ENCODE peak calls at places on chromosomes 13 and 19, in six cellular contexts. H is A172; A is hepatic stellate cell; R is OCI-M1; G is mucosa of gallbladder; L is naive thymus-derived CD4-positive, alpha-beta T cell. E is an unnamed sample.

GRCh38 chr19:47699360-47699917 is 13.8 kb upstream of the EHD2 start:
- DNase-seq in R (peak), A (peak), H (peak), G (no peak), L (peak), E (peak)

GRCh38 chr19:14006766-14007562 is 844 bp upstream of the RFX1 start:
- DNase-seq in R (peak), A (peak), H (no peak), L (no peak), G (no peak), E (no peak)

GRCh38 chr19:46825731-46826055 is 25.0 kb downstream of the AP2S1 start:
- DNase-seq in L (no peak), G (no peak), A (no peak), H (no peak), R (no peak), E (no peak)

GRCh38 chr13:73800011-73800410 is 334.2 kb downstream of the KLF12 start:
- DNase-seq in A (no peak), R (no peak), L (no peak), H (no peak), G (no peak), E (no peak)

GRCh38 chr19:46844067-46844489 is 6.6 kb downstream of the AP2S1 start:
- DNase-seq in H (peak), R (no peak), A (no peak), L (no peak), G (no peak), E (no peak)

GRCh38 chr13:31245974-31246373 is 46.2 kb downstream of the B3GLCT start:
- DNase-seq in H (no peak), G (no peak), A (no peak), L (no peak), R (no peak), E (no peak)

GRCh38 chr13:48976677-48977625 is 1.2 kb downstream of the FNDC3A start:
- DNase-seq in R (peak), A (no peak), L (peak), G (no peak), H (peak), E (no peak)

GRCh38 chr13:97235549-97236206 is 13.5 kb downstream of the MBNL2 start:
- DNase-seq in A (no peak), H (no peak), R (no peak), L (no peak), G (no peak), E (no peak)

GRCh38 chr13:90105881-90106496 is 1241.5 kb upstream of the MIR17HG start:
- DNase-seq in H (peak), L (no peak), G (no peak), A (no peak), R (no peak), E (peak)

GRCh38 chr13:42486711-42487198 is 87.2 kb upstream of the TNFSF11 start:
- DNase-seq in G (no peak), L (no peak), A (peak), H (peak), R (peak), E (peak)

GRCh38 chr13:38636756-38637155 is 50.1 kb upstream of the FREM2 start:
- DNase-seq in A (no peak), R (no peak), H (no peak), G (peak), L (no peak), E (no peak)

E was measured in M059J.